ENCODE peak calls at places on chromosome 17, in ten cellular contexts. One of them, this sample, is unnamed.

GRCh38 chr17:50935201-50936124 is 69.3 kb upstream of the TOB1 start:
- DNase-seq in right lobe of liver: peak
- DNase-seq in AG09309: peak
- DNase-seq in adrenal gland: peak
- DNase-seq in GM23338: no peak
- DNase-seq in choroid plexus epithelial cell: no peak
- DNase-seq in fibroblast of the aortic adventitia: no peak
- DNase-seq in GM12864: no peak
- DNase-seq in lower leg skin: no peak
- DNase-seq in HFF-Myc: no peak
- DNase-seq in this sample: no peak

GRCh38 chr17:65586899-65587298 is 25.5 kb upstream of the AXIN2 start:
- DNase-seq in lower leg skin: no peak
- DNase-seq in adrenal gland: no peak
- DNase-seq in HFF-Myc: no peak
- DNase-seq in fibroblast of the aortic adventitia: no peak
- DNase-seq in AG09309: no peak
- DNase-seq in choroid plexus epithelial cell: no peak
- DNase-seq in GM12864: no peak
- DNase-seq in right lobe of liver: no peak
- DNase-seq in GM23338: no peak
- DNase-seq in this sample: no peak

GRCh38 chr17:80918731-80919130 is 72.9 kb upstream of the CHMP6 start:
- DNase-seq in fibroblast of the aortic adventitia: no peak
- DNase-seq in AG09309: no peak
- DNase-seq in GM12864: no peak
- DNase-seq in choroid plexus epithelial cell: no peak
- DNase-seq in HFF-Myc: no peak
- DNase-seq in right lobe of liver: peak
- DNase-seq in lower leg skin: no peak
- DNase-seq in adrenal gland: no peak
- DNase-seq in GM23338: no peak
- DNase-seq in this sample: no peak

GRCh38 chr17:77926967-77927366 is 31.5 kb upstream of the TNRC6C start:
- DNase-seq in adrenal gland: no peak
- DNase-seq in right lobe of liver: no peak
- DNase-seq in AG09309: no peak
- DNase-seq in choroid plexus epithelial cell: no peak
- DNase-seq in GM12864: no peak
- DNase-seq in HFF-Myc: no peak
- DNase-seq in lower leg skin: no peak
- DNase-seq in GM23338: no peak
- DNase-seq in fibroblast of the aortic adventitia: no peak
- DNase-seq in this sample: no peak

GRCh38 chr17:14942511-14943185 is 322.5 kb downstream of the PMP22 start:
- DNase-seq in AG09309: no peak
- DNase-seq in lower leg skin: peak
- DNase-seq in adrenal gland: no peak
- DNase-seq in GM23338: no peak
- DNase-seq in fibroblast of the aortic adventitia: no peak
- DNase-seq in choroid plexus epithelial cell: peak
- DNase-seq in right lobe of liver: no peak
- DNase-seq in HFF-Myc: no peak
- DNase-seq in GM12864: no peak
- DNase-seq in this sample: peak

GRCh38 chr17:37576281-37576680 is 32.9 kb downstream of the SYNRG start:
- DNase-seq in lower leg skin: no peak
- DNase-seq in adrenal gland: no peak
- DNase-seq in right lobe of liver: no peak
- DNase-seq in HFF-Myc: no peak
- DNase-seq in choroid plexus epithelial cell: peak
- DNase-seq in GM12864: no peak
- DNase-seq in AG09309: no peak
- DNase-seq in fibroblast of the aortic adventitia: no peak
- DNase-seq in GM23338: no peak
- DNase-seq in this sample: peak

GRCh38 chr17:4340914-4341615 is 25.4 kb downstream of the UBE2G1 start:
- DNase-seq in adrenal gland: no peak
- DNase-seq in right lobe of liver: no peak
- DNase-seq in GM12864: no peak
- DNase-seq in choroid plexus epithelial cell: no peak
- DNase-seq in GM23338: no peak
- DNase-seq in fibroblast of the aortic adventitia: peak
- DNase-seq in AG09309: no peak
- DNase-seq in HFF-Myc: no peak
- DNase-seq in lower leg skin: no peak
- DNase-seq in this sample: peak

GRCh38 chr17:17671369-17672119 is 9.7 kb upstream of the RAI1 start:
- DNase-seq in GM12864: no peak
- DNase-seq in lower leg skin: no peak
- DNase-seq in GM23338: no peak
- DNase-seq in right lobe of liver: no peak
- DNase-seq in adrenal gland: no peak
- DNase-seq in fibroblast of the aortic adventitia: peak
- DNase-seq in choroid plexus epithelial cell: no peak
- DNase-seq in HFF-Myc: no peak
- DNase-seq in AG09309: no peak
- DNase-seq in this sample: no peak

GRCh38 chr17:34663714-34664113 is 84.3 kb downstream of the TMEM132E start:
- DNase-seq in fibroblast of the aortic adventitia: no peak
- DNase-seq in adrenal gland: no peak
- DNase-seq in GM23338: no peak
- DNase-seq in right lobe of liver: no peak
- DNase-seq in lower leg skin: no peak
- DNase-seq in AG09309: no peak
- DNase-seq in GM12864: no peak
- DNase-seq in HFF-Myc: no peak
- DNase-seq in choroid plexus epithelial cell: no peak
- DNase-seq in this sample: no peak

GRCh38 chr17:40018211-40019121 is 3.2 kb downstream of the CSF3 start:
- DNase-seq in GM12864: no peak
- DNase-seq in HFF-Myc: no peak
- DNase-seq in GM23338: peak
- DNase-seq in choroid plexus epithelial cell: peak
- DNase-seq in AG09309: no peak
- DNase-seq in right lobe of liver: no peak
- DNase-seq in adrenal gland: peak
- DNase-seq in lower leg skin: no peak
- DNase-seq in fibroblast of the aortic adventitia: peak
- DNase-seq in this sample: peak

DNA sequence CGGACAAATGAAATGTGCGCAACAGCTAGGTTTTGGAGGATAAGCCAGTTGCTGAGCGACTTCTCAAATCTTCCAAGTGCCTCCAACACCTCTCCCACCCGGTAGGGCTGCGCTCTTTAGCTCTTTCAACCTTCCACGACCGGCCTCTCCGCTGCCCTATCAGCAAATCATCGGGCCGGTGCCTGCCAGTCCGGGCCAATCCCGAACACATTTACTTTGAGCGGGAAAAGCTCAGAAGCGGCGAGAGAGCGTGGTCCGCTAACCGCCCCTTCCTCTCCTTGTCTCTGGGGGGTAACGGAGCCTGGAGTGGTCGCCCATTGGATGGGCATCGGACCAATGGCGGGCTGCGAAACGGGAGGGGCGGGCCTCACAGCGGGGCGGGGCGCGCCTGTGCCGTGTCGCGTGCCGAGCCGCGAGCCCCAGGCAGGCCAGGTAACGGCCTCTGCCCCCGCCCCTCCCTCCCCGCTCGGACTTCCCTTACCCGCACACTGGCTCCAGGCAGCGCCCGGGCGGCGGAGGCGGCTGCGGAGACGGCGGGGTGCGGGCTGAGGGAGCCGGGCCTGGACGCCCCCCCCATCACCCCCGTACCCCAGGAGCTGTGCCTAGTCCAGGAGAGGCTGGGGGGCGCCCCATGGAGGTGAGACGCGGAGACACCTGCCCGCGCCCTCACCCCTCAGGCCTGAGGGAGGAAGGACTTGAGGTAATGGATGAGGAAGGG is at the start of gene MEIOC:
- DNase-seq in adrenal gland: no peak
- DNase-seq in choroid plexus epithelial cell: no peak
- DNase-seq in lower leg skin: no peak
- DNase-seq in GM23338: peak
- DNase-seq in GM12864: no peak
- DNase-seq in HFF-Myc: no peak
- DNase-seq in fibroblast of the aortic adventitia: no peak
- DNase-seq in right lobe of liver: no peak
- DNase-seq in AG09309: no peak
- DNase-seq in this sample: peak
- H3K4me3 ChIP-seq in adrenal gland: no peak
- H3K4me3 ChIP-seq in choroid plexus epithelial cell: no peak
- H3K4me3 ChIP-seq in lower leg skin: no peak
- H3K4me3 ChIP-seq in GM23338: peak
- H3K4me3 ChIP-seq in GM12864: peak
- H3K4me3 ChIP-seq in HFF-Myc: peak
- H3K4me3 ChIP-seq in fibroblast of the aortic adventitia: no peak
- H3K4me3 ChIP-seq in right lobe of liver: no peak
- H3K4me3 ChIP-seq in AG09309: peak
- H3K4me3 ChIP-seq in this sample: peak

GRCh38 chr17:21039839-21040575 is 2.8 kb downstream of the USP22 start:
- DNase-seq in lower leg skin: no peak
- DNase-seq in adrenal gland: no peak
- DNase-seq in choroid plexus epithelial cell: peak
- DNase-seq in HFF-Myc: no peak
- DNase-seq in GM12864: no peak
- DNase-seq in right lobe of liver: no peak
- DNase-seq in AG09309: no peak
- DNase-seq in GM23338: peak
- DNase-seq in fibroblast of the aortic adventitia: peak
- DNase-seq in this sample: peak
- TF ChIP-seq CTCF in lower leg skin: no peak
- TF ChIP-seq CTCF in adrenal gland: no peak
- TF ChIP-seq CTCF in choroid plexus epithelial cell: peak
- TF ChIP-seq CTCF in HFF-Myc: peak
- TF ChIP-seq CTCF in GM12864: peak
- TF ChIP-seq CTCF in right lobe of liver: peak
- TF ChIP-seq CTCF in AG09309: peak
- TF ChIP-seq CTCF in GM23338: peak
- TF ChIP-seq CTCF in fibroblast of the aortic adventitia: peak
- TF ChIP-seq CTCF in this sample: peak

DNA sequence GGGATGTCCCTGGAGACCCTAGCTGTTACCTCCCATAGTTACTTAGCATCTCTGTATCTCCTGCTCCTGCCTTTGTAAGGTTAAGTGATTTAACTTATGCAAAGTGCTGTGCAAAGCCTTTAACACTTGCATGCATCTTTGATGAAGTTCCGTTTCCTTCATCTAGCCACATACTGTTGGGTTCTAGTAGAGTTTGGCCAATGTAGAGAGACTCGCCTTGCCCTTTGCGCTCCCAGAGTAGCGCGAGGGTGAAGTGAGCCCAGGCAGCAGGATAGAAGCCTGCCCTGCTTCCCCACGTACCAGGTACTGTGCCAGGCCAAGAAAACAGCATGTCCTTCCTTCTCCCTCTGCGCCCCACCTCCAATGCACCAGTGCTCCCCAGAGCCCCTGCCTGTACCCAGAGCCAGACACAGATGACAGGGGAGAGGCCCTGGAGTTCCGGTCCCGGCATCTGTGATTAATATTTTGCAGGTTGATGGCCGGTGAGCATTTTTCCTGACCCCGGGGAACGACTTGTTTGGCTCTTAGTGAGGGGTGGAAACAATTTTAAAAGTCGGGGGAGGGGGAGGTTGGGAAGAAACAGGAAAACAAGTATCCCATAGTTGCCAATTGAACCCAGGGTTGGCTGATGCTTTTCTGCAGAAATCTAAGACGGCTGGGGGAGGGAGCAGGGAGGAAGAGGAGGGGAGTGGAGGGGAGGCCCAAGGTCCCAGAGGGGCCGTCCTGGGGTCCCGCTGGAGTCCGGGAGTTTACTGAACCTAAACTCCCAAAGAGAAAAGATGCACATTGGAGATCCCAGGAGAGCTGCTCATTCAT is 13.1 kb upstream of the CDC42EP4 start:
- DNase-seq in HFF-Myc: no peak
- DNase-seq in right lobe of liver: no peak
- DNase-seq in GM12864: no peak
- DNase-seq in fibroblast of the aortic adventitia: no peak
- DNase-seq in AG09309: no peak
- DNase-seq in GM23338: peak
- DNase-seq in adrenal gland: no peak
- DNase-seq in choroid plexus epithelial cell: no peak
- DNase-seq in lower leg skin: no peak
- DNase-seq in this sample: no peak
- H3K4me3 ChIP-seq in HFF-Myc: no peak
- H3K4me3 ChIP-seq in right lobe of liver: no peak
- H3K4me3 ChIP-seq in GM12864: no peak
- H3K4me3 ChIP-seq in fibroblast of the aortic adventitia: no peak
- H3K4me3 ChIP-seq in AG09309: no peak
- H3K4me3 ChIP-seq in GM23338: peak
- H3K4me3 ChIP-seq in adrenal gland: no peak
- H3K4me3 ChIP-seq in choroid plexus epithelial cell: no peak
- H3K4me3 ChIP-seq in lower leg skin: no peak
- H3K4me3 ChIP-seq in this sample: no peak

GRCh38 chr17:13230350-13230900 is 212.6 kb upstream of the ELAC2 start:
- DNase-seq in GM23338: no peak
- DNase-seq in lower leg skin: no peak
- DNase-seq in GM12864: no peak
- DNase-seq in AG09309: no peak
- DNase-seq in adrenal gland: no peak
- DNase-seq in choroid plexus epithelial cell: peak
- DNase-seq in fibroblast of the aortic adventitia: peak
- DNase-seq in HFF-Myc: no peak
- DNase-seq in right lobe of liver: no peak
- DNase-seq in this sample: no peak
- TF ChIP-seq CTCF in GM23338: no peak
- TF ChIP-seq CTCF in lower leg skin: no peak
- TF ChIP-seq CTCF in GM12864: no peak
- TF ChIP-seq CTCF in AG09309: no peak
- TF ChIP-seq CTCF in adrenal gland: no peak
- TF ChIP-seq CTCF in choroid plexus epithelial cell: no peak
- TF ChIP-seq CTCF in fibroblast of the aortic adventitia: no peak
- TF ChIP-seq CTCF in HFF-Myc: no peak
- TF ChIP-seq CTCF in right lobe of liver: no peak
- TF ChIP-seq CTCF in this sample: no peak

GRCh38 chr17:29802256-29802655 is 127.8 kb downstream of the SSH2 start:
- DNase-seq in choroid plexus epithelial cell: no peak
- DNase-seq in HFF-Myc: no peak
- DNase-seq in lower leg skin: no peak
- DNase-seq in fibroblast of the aortic adventitia: no peak
- DNase-seq in right lobe of liver: no peak
- DNase-seq in GM23338: no peak
- DNase-seq in AG09309: peak
- DNase-seq in adrenal gland: no peak
- DNase-seq in GM12864: no peak
- DNase-seq in this sample: peak

GRCh38 chr17:29807520-29808361 is 122.3 kb downstream of the SSH2 start:
- DNase-seq in GM12864: peak
- DNase-seq in HFF-Myc: peak
- DNase-seq in adrenal gland: peak
- DNase-seq in GM23338: peak
- DNase-seq in right lobe of liver: no peak
- DNase-seq in AG09309: peak
- DNase-seq in choroid plexus epithelial cell: peak
- DNase-seq in fibroblast of the aortic adventitia: peak
- DNase-seq in lower leg skin: peak
- DNase-seq in this sample: peak
- H3K4me3 ChIP-seq in GM12864: peak
- H3K4me3 ChIP-seq in HFF-Myc: no peak
- H3K4me3 ChIP-seq in adrenal gland: no peak
- H3K4me3 ChIP-seq in GM23338: no peak
- H3K4me3 ChIP-seq in right lobe of liver: peak
- H3K4me3 ChIP-seq in AG09309: no peak
- H3K4me3 ChIP-seq in choroid plexus epithelial cell: no peak
- H3K4me3 ChIP-seq in fibroblast of the aortic adventitia: no peak
- H3K4me3 ChIP-seq in lower leg skin: no peak
- H3K4me3 ChIP-seq in this sample: no peak

GRCh38 chr17:69999253-69999652 is 75.8 kb upstream of the KCNJ16 start:
- DNase-seq in AG09309: no peak
- DNase-seq in choroid plexus epithelial cell: no peak
- DNase-seq in GM12864: no peak
- DNase-seq in adrenal gland: no peak
- DNase-seq in right lobe of liver: no peak
- DNase-seq in fibroblast of the aortic adventitia: no peak
- DNase-seq in GM23338: no peak
- DNase-seq in lower leg skin: no peak
- DNase-seq in HFF-Myc: no peak
- DNase-seq in this sample: no peak
- TF ChIP-seq CTCF in AG09309: no peak
- TF ChIP-seq CTCF in choroid plexus epithelial cell: no peak
- TF ChIP-seq CTCF in GM12864: no peak
- TF ChIP-seq CTCF in adrenal gland: no peak
- TF ChIP-seq CTCF in right lobe of liver: no peak
- TF ChIP-seq CTCF in fibroblast of the aortic adventitia: no peak
- TF ChIP-seq CTCF in GM23338: no peak
- TF ChIP-seq CTCF in lower leg skin: no peak
- TF ChIP-seq CTCF in HFF-Myc: no peak
- TF ChIP-seq CTCF in this sample: no peak